ENCODE peak calls at places on chromosomes 4 and X, in four cellular contexts. B is endothelial cell of umbilical vein, O is esophagus squamous epithelium, J is breast epithelium. K is an unnamed sample.

GRCh38 chr4:61336911-61337310 is 136.8 kb downstream of the ADGRL3 start:
- DNase-seq in B (no peak), J (no peak), O (no peak), K (no peak)

GRCh38 chr4:2339458-2340271 is 77.8 kb upstream of the MXD4 start:
- DNase-seq in B (no peak), J (peak; percentile 3), O (no peak), K (no peak)

GRCh38 chrX:41047878-41048534 is 37.2 kb upstream of the USP9X start:
- DNase-seq in B (no peak), J (no peak), O (no peak), K (no peak)

GRCh38 chr4:164779811-164780216 is 25.9 kb downstream of the SMIM31 start:
- DNase-seq in B (peak; percentile 26), O (no peak), J (no peak), K (no peak)

GRCh38 chrX:137031517-137032377 is 2.0 kb downstream of the GPR101 start:
- DNase-seq in B (peak; percentile 7), J (no peak), O (no peak), K (peak; percentile 16)

GRCh38 chrX:50635162-50635561 is 164.5 kb upstream of the DGKK start:
- DNase-seq in J (no peak), O (no peak), B (no peak), K (no peak)

GRCh38 chrX:148940411-148940996 is 440.1 kb downstream of the AFF2 start:
- DNase-seq in O (no peak), J (no peak), B (no peak), K (no peak)

GRCh38 chrX:153386097-153386496 is 15.1 kb downstream of the PNMA6E start:
- DNase-seq in J (no peak), B (no peak), O (no peak), K (no peak)

GRCh38 chr4:85762204-85762884 is 287.4 kb downstream of the ARHGAP24 start:
- DNase-seq in B (peak; percentile 99), O (no peak), J (no peak), K (no peak)

GRCh38 chrX:153216926-153217325 is 37.8 kb downstream of the MAGEA1 start:
- DNase-seq in O (no peak), B (no peak), J (no peak), K (no peak)

GRCh38 chr4:117898496-117898895 is 135.8 kb upstream of the NDST3 start:
- DNase-seq in B (no peak), O (no peak), J (no peak), K (no peak)

DNA sequence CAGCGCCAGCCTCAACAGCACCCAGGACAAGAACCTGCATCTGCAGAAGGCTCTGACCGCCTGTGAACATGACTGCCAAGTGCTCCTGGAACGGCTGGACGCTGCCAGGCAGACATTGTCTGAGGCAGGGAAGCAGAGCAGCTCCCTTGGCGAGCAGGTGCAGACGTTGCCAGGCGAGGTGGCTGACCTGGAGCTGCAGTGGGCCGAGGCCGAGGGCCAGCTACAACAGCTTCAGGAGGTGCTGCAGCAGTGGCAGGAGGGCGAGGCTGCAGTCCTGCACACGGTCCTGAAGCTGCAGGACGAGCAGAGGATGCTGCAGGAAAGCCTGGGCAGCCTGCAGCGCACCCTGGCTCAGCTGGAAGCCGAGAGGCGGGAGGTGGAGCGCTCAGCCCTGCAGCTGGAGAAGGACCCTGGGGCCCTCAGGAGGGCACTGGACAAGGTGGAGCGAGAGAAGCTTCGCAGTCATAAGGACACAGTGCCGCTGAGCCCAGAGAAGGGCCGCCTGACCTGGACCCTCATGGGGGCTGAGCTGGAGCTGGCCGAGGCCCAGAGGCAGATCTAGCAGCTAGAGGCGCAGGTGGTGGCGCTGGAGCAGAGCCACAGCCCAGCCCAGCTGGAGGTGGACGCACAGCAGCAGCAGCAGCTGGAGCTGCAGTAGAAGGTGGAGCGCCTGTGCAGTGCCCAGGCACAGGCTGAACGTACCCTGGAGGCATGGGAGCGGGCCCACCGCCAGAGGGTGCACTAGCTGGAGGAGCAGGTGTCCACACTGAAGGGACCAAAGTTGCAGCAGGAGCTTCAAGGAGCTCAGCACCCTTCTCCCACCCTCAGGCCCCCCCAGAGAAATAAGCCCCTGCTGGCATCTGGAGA is 16.4 kb downstream of the SMIM10L2A start:
- DNase-seq in J (no peak), O (no peak), B (no peak), K (no peak)
- TF ChIP-seq CTCF in J (no peak), O (no peak), B (no peak), K (no peak)

DNA sequence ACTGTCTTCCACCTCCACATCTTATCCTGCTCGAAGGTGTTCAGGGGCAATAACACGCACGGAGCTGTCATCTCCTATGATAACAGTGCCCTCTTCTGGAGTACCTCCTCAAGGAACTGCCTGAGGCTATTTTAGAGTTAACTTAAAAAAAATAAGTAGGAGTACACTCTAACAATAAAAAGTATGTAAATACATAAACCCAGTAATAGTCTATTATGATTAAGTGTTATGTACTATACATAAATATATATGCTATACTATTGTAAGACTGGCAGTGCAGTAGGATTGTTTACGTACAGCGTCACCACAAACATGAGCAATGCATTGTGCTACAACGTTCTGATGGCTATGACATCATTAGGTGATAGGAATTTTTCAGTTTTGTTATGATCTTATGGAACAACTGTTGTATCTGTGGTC is 34.5 kb upstream of the TLR2 start:
- DNase-seq in B (peak; percentile 21), J (no peak), O (no peak), K (no peak)
- TF ChIP-seq CTCF in B (peak; percentile 10), J (no peak), O (no peak), K (no peak)

DNA sequence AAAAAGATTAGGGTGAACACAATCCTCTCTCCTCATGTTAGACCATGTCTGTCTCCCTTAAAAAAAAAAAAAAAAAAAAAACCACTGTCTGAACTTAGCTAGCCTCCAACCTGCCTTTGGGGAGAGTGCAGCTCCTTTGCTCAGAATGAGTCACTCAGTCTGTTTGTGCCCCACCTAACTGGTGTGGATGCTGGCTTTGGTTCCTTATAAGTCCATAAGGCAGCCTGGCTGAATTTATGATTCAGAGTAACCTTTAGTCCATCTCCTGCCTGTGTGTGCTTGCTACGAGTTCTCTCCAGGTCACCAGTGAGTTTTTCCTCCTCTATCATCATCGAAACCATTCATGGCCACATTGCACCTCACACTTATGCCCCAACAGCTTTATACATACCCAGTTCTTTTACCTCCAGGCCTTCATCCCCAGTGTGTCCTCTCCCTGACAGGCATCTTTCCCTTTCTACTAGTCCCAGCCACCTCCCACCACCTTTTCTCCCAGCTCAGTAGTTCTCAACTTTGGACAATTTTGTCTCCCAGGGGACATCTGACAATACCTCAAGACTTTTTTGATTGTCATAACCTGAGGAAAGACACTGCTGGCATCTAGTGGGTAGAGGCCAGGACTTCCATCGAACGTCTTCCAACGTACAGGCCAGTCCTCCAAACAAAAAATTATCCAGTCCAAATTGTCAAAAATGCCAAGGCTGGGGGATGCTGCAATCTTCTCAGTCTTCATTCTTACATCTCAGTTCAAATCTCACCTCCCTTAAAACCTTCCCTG is 220.8 kb upstream of the EMCN start:
- DNase-seq in O (no peak), B (peak; percentile 79), J (no peak), K (no peak)
- TF ChIP-seq CTCF in O (no peak), B (no peak), J (no peak), K (no peak)

DNA sequence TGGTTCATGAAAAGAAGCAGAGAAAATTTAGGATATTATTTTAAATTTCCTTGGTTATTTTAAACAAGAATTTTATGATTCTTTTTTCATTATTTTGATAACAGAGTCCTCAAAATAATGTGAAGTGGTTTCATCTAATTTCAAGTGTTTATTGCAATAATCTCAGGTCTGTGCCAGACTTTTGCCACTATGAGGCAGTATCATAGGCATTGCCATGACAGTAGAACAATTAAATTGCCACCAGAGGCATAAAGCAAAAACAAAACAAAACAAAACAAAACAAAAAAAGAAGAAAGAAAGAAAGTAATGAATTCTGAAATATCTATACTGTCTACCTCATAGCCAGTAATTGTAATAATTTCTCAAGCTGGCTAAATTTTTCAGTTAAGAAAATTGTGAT is 739.2 kb downstream of the KCTD8 start:
- DNase-seq in O (no peak), J (no peak), B (no peak), K (no peak)
- TF ChIP-seq CTCF in O (no peak), J (no peak), B (no peak), K (no peak)